ENCODE peak calls at places on chromosomes 11 and 22, in eight cellular contexts. One of them, this sample, is unnamed.

GRCh38 chr11:124446926-124447325 is 1.4 kb upstream of the OR8B8 start:
- DNase-seq in MM.1S: no peak
- DNase-seq in H1: no peak
- DNase-seq in lung: no peak
- DNase-seq in RWPE2: no peak
- DNase-seq in cardiac muscle cell: no peak
- DNase-seq in body of pancreas: no peak
- DNase-seq in Calu3: no peak
- DNase-seq in this sample: no peak

GRCh38 chr11:67316882-67317364 is 13.6 kb downstream of the SSH3 start:
- DNase-seq in body of pancreas: no peak
- DNase-seq in cardiac muscle cell: no peak
- DNase-seq in lung: no peak
- DNase-seq in RWPE2: peak
- DNase-seq in MM.1S: no peak
- DNase-seq in Calu3: no peak
- DNase-seq in H1: no peak
- DNase-seq in this sample: no peak

GRCh38 chr11:96827164-96827563 is 437.4 kb downstream of the JRKL start:
- DNase-seq in cardiac muscle cell: peak
- DNase-seq in body of pancreas: no peak
- DNase-seq in Calu3: no peak
- DNase-seq in lung: no peak
- DNase-seq in RWPE2: no peak
- DNase-seq in MM.1S: no peak
- DNase-seq in H1: peak
- DNase-seq in this sample: no peak

GRCh38 chr22:29697853-29698598 is 21.8 kb upstream of the CABP7 start:
- DNase-seq in cardiac muscle cell: no peak
- DNase-seq in H1: no peak
- DNase-seq in MM.1S: no peak
- DNase-seq in lung: no peak
- DNase-seq in RWPE2: no peak
- DNase-seq in Calu3: no peak
- DNase-seq in body of pancreas: no peak
- DNase-seq in this sample: no peak

GRCh38 chr11:123880912-123881311 is 4.6 kb downstream of the TMEM225 start:
- DNase-seq in cardiac muscle cell: no peak
- DNase-seq in body of pancreas: no peak
- DNase-seq in MM.1S: no peak
- DNase-seq in H1: no peak
- DNase-seq in Calu3: no peak
- DNase-seq in lung: no peak
- DNase-seq in RWPE2: no peak
- DNase-seq in this sample: no peak

GRCh38 chr11:34680206-34680605 is 59.3 kb downstream of the EHF start:
- DNase-seq in cardiac muscle cell: no peak
- DNase-seq in RWPE2: no peak
- DNase-seq in body of pancreas: no peak
- DNase-seq in H1: no peak
- DNase-seq in lung: no peak
- DNase-seq in Calu3: no peak
- DNase-seq in MM.1S: no peak
- DNase-seq in this sample: no peak

GRCh38 chr11:19953342-19953741 is 206.9 kb downstream of the DBX1 start:
- DNase-seq in RWPE2: no peak
- DNase-seq in body of pancreas: no peak
- DNase-seq in Calu3: no peak
- DNase-seq in H1: peak
- DNase-seq in lung: no peak
- DNase-seq in cardiac muscle cell: no peak
- DNase-seq in MM.1S: no peak
- DNase-seq in this sample: no peak

GRCh38 chr11:5736396-5736795 is at the start of gene OR56B1:
- DNase-seq in body of pancreas: no peak
- DNase-seq in RWPE2: no peak
- DNase-seq in H1: no peak
- DNase-seq in lung: no peak
- DNase-seq in Calu3: no peak
- DNase-seq in MM.1S: no peak
- DNase-seq in cardiac muscle cell: no peak
- DNase-seq in this sample: no peak

GRCh38 chr11:128905345-128906184 is 14.4 kb downstream of the KCNJ5 start:
- DNase-seq in RWPE2: no peak
- DNase-seq in H1: no peak
- DNase-seq in body of pancreas: peak
- DNase-seq in Calu3: peak
- DNase-seq in lung: peak
- DNase-seq in MM.1S: peak
- DNase-seq in cardiac muscle cell: peak
- DNase-seq in this sample: peak

GRCh38 chr11:69500285-69501120 is 19.0 kb downstream of the LINC01488 start:
- DNase-seq in lung: no peak
- DNase-seq in H1: no peak
- DNase-seq in MM.1S: no peak
- DNase-seq in cardiac muscle cell: no peak
- DNase-seq in body of pancreas: no peak
- DNase-seq in RWPE2: peak
- DNase-seq in Calu3: no peak
- DNase-seq in this sample: no peak

GRCh38 chr22:28799834-28800307 is 498 bp downstream of the XBP1 start:
- DNase-seq in MM.1S: peak
- DNase-seq in cardiac muscle cell: peak
- DNase-seq in H1: no peak
- DNase-seq in RWPE2: no peak
- DNase-seq in body of pancreas: peak
- DNase-seq in lung: peak
- DNase-seq in Calu3: peak
- DNase-seq in this sample: peak

GRCh38 chr11:23288001-23288783 is 427.9 kb upstream of the CCDC179 start:
- DNase-seq in MM.1S: no peak
- DNase-seq in cardiac muscle cell: no peak
- DNase-seq in H1: no peak
- DNase-seq in Calu3: no peak
- DNase-seq in body of pancreas: no peak
- DNase-seq in RWPE2: no peak
- DNase-seq in lung: no peak
- DNase-seq in this sample: no peak

GRCh38 chr22:49914256-49914655 is 4.0 kb downstream of the ALG12 start:
- DNase-seq in Calu3: no peak
- DNase-seq in body of pancreas: no peak
- DNase-seq in cardiac muscle cell: no peak
- DNase-seq in lung: no peak
- DNase-seq in RWPE2: peak
- DNase-seq in H1: no peak
- DNase-seq in MM.1S: no peak
- DNase-seq in this sample: no peak

GRCh38 chr11:27443746-27444465 is 28.7 kb downstream of the LGR4 start:
- DNase-seq in cardiac muscle cell: no peak
- DNase-seq in H1: no peak
- DNase-seq in MM.1S: no peak
- DNase-seq in body of pancreas: no peak
- DNase-seq in Calu3: no peak
- DNase-seq in RWPE2: no peak
- DNase-seq in lung: no peak
- DNase-seq in this sample: no peak

GRCh38 chr11:65329503-65329902 is 4.1 kb upstream of the DPF2 start:
- DNase-seq in RWPE2: no peak
- DNase-seq in cardiac muscle cell: no peak
- DNase-seq in body of pancreas: no peak
- DNase-seq in MM.1S: no peak
- DNase-seq in Calu3: no peak
- DNase-seq in H1: no peak
- DNase-seq in lung: no peak
- DNase-seq in this sample: no peak

GRCh38 chr11:68855205-68855978 is 13.7 kb upstream of the CPT1A start:
- DNase-seq in Calu3: peak
- DNase-seq in lung: no peak
- DNase-seq in RWPE2: no peak
- DNase-seq in body of pancreas: peak
- DNase-seq in cardiac muscle cell: no peak
- DNase-seq in MM.1S: peak
- DNase-seq in H1: no peak
- DNase-seq in this sample: peak

GRCh38 chr11:60991457-60991856 is 20.0 kb downstream of the CD6 start:
- DNase-seq in lung: no peak
- DNase-seq in Calu3: no peak
- DNase-seq in H1: no peak
- DNase-seq in cardiac muscle cell: no peak
- DNase-seq in body of pancreas: no peak
- DNase-seq in MM.1S: no peak
- DNase-seq in RWPE2: no peak
- DNase-seq in this sample: no peak

GRCh38 chr11:10050561-10050960 is 243.5 kb downstream of the SBF2 start:
- DNase-seq in Calu3: no peak
- DNase-seq in body of pancreas: no peak
- DNase-seq in RWPE2: no peak
- DNase-seq in cardiac muscle cell: no peak
- DNase-seq in H1: no peak
- DNase-seq in MM.1S: no peak
- DNase-seq in lung: no peak
- DNase-seq in this sample: no peak

GRCh38 chr22:31286360-31287255 is 5.7 kb downstream of the PIK3IP1 start:
- DNase-seq in body of pancreas: no peak
- DNase-seq in cardiac muscle cell: peak
- DNase-seq in Calu3: no peak
- DNase-seq in lung: no peak
- DNase-seq in MM.1S: peak
- DNase-seq in RWPE2: no peak
- DNase-seq in H1: no peak
- DNase-seq in this sample: peak

GRCh38 chr11:119741369-119742262 is 12.6 kb upstream of the NECTIN1 start:
- DNase-seq in MM.1S: peak
- DNase-seq in RWPE2: peak
- DNase-seq in body of pancreas: peak
- DNase-seq in H1: no peak
- DNase-seq in cardiac muscle cell: peak
- DNase-seq in Calu3: peak
- DNase-seq in lung: no peak
- DNase-seq in this sample: peak

GRCh38 chr11:24198458-24198857 is 298.4 kb upstream of the LUZP2 start:
- DNase-seq in lung: no peak
- DNase-seq in body of pancreas: no peak
- DNase-seq in MM.1S: no peak
- DNase-seq in RWPE2: no peak
- DNase-seq in Calu3: no peak
- DNase-seq in cardiac muscle cell: no peak
- DNase-seq in H1: no peak
- DNase-seq in this sample: no peak

GRCh38 chr11:133576351-133576750 is 44.0 kb upstream of the OPCML start:
- DNase-seq in RWPE2: no peak
- DNase-seq in cardiac muscle cell: no peak
- DNase-seq in Calu3: no peak
- DNase-seq in body of pancreas: no peak
- DNase-seq in lung: no peak
- DNase-seq in H1: no peak
- DNase-seq in MM.1S: no peak
- DNase-seq in this sample: no peak

GRCh38 chr11:1695548-1696108 is 1.4 kb upstream of the KRTAP5-6 start:
- DNase-seq in MM.1S: no peak
- DNase-seq in body of pancreas: no peak
- DNase-seq in H1: no peak
- DNase-seq in cardiac muscle cell: no peak
- DNase-seq in lung: no peak
- DNase-seq in Calu3: no peak
- DNase-seq in RWPE2: no peak
- DNase-seq in this sample: no peak

GRCh38 chr22:48663297-48663696 is 1164.4 kb downstream of the BRD1 start:
- DNase-seq in body of pancreas: no peak
- DNase-seq in RWPE2: no peak
- DNase-seq in cardiac muscle cell: no peak
- DNase-seq in lung: no peak
- DNase-seq in Calu3: no peak
- DNase-seq in MM.1S: peak
- DNase-seq in H1: no peak
- DNase-seq in this sample: no peak
- TF ChIP-seq CTCF in body of pancreas: no peak
- TF ChIP-seq CTCF in RWPE2: no peak
- TF ChIP-seq CTCF in cardiac muscle cell: peak
- TF ChIP-seq CTCF in lung: no peak
- TF ChIP-seq CTCF in Calu3: peak
- TF ChIP-seq CTCF in MM.1S: peak
- TF ChIP-seq CTCF in H1: peak
- TF ChIP-seq CTCF in this sample: no peak

DNA sequence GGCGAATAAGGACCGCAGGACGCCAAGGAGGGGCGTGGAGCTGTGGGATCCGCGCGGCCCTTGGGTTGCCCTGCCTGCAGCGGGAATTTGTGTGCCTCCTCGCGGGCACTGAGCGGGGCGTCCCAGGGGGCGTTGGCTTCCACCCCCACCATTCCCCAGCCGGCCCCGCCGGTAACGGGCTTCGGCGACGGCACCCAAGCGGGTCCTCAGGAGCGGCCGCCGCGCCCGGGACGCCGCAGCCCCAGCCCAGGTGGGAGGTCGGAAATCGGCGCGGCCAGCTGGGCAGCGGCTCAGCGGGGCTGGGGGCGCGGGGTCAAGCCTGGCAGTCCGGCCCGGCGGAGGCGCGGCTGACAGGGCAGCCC is 320 bp downstream of the CLTCL1 start:
- DNase-seq in H1: no peak
- DNase-seq in lung: no peak
- DNase-seq in RWPE2: peak
- DNase-seq in MM.1S: no peak
- DNase-seq in Calu3: peak
- DNase-seq in cardiac muscle cell: peak
- DNase-seq in body of pancreas: peak
- DNase-seq in this sample: no peak
- TF ChIP-seq CTCF in H1: no peak
- TF ChIP-seq CTCF in lung: no peak
- TF ChIP-seq CTCF in RWPE2: no peak
- TF ChIP-seq CTCF in MM.1S: no peak
- TF ChIP-seq CTCF in Calu3: no peak
- TF ChIP-seq CTCF in cardiac muscle cell: no peak
- TF ChIP-seq CTCF in body of pancreas: no peak
- TF ChIP-seq CTCF in this sample: no peak

GRCh38 chr11:57335343-57336110 is at the start of gene SSRP1:
- DNase-seq in MM.1S: peak
- DNase-seq in Calu3: peak
- DNase-seq in body of pancreas: peak
- DNase-seq in RWPE2: peak
- DNase-seq in cardiac muscle cell: peak
- DNase-seq in lung: peak
- DNase-seq in H1: no peak
- DNase-seq in this sample: peak
- TF ChIP-seq CTCF in MM.1S: peak
- TF ChIP-seq CTCF in Calu3: no peak
- TF ChIP-seq CTCF in body of pancreas: no peak
- TF ChIP-seq CTCF in RWPE2: peak
- TF ChIP-seq CTCF in cardiac muscle cell: no peak
- TF ChIP-seq CTCF in lung: no peak
- TF ChIP-seq CTCF in H1: no peak
- TF ChIP-seq CTCF in this sample: peak

DNA sequence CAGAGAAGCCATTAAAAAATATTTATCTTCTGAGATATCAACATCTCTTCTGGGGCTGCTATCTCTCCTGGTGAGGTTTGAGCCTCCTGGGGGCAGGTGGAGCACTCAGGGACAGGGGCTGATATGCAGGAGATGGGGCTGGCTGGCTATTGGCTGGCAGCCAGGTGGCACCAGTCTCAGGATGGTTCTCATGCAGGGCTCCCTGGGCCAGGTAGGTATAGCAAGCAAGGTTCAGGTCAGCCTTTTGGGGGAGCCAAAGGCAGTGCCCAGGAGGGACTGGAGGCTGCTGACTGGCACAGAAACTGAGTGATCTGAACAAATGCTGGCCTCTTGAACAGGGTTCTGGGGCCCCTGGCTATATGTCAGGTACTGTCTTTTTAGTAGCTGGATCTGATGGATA is 29.7 kb upstream of the EMSY start:
- DNase-seq in Calu3: peak
- DNase-seq in body of pancreas: peak
- DNase-seq in lung: no peak
- DNase-seq in MM.1S: peak
- DNase-seq in RWPE2: no peak
- DNase-seq in H1: peak
- DNase-seq in cardiac muscle cell: no peak
- DNase-seq in this sample: no peak
- TF ChIP-seq CTCF in Calu3: no peak
- TF ChIP-seq CTCF in body of pancreas: no peak
- TF ChIP-seq CTCF in lung: no peak
- TF ChIP-seq CTCF in MM.1S: peak
- TF ChIP-seq CTCF in RWPE2: no peak
- TF ChIP-seq CTCF in H1: peak
- TF ChIP-seq CTCF in cardiac muscle cell: no peak
- TF ChIP-seq CTCF in this sample: no peak